ENCODE peak calls at places on chromosomes 4 and X, in nine cellular contexts. B is HT1080; P is T-cell; V is stimulated activated CD8-positive, alpha-beta memory T cell treated with anti-CD3 and anti-CD28 coated beads, Interleukin-7, amount 100 ng/mL, for 24 hours; U is left ventricle myocardium inferior; Q is GM23248; Y is tibial artery; L is ascending aorta; K is T follicular helper cell. N is an unnamed sample.

GRCh38 chr4:185183622-185184281 is 20.0 kb downstream of the CFAP97 start:
- DNase-seq in L (no peak), B (peak), V (peak), K (peak), U (peak), Y (peak), P (peak), Q (peak), N (no peak)

GRCh38 chr4:17504081-17504480 is 7.8 kb downstream of the QDPR start:
- DNase-seq in P (no peak), V (no peak), Q (no peak), U (no peak), L (no peak), K (no peak), Y (no peak), B (no peak), N (no peak)

GRCh38 chrX:2450681-2451080 is 50.1 kb downstream of the DHRSX start:
- DNase-seq in K (no peak), B (no peak), Y (no peak), V (no peak), U (no peak), P (no peak), L (no peak), Q (no peak), N (no peak)

GRCh38 chr4:79917246-79917645 is 155.8 kb downstream of the ANTXR2 start:
- DNase-seq in K (peak), U (no peak), Y (no peak), Q (peak), V (peak), L (no peak), P (peak), B (peak), N (peak)

GRCh38 chr4:53622739-53623151 is 31.5 kb upstream of the LNX1 start:
- DNase-seq in V (no peak), B (no peak), K (no peak), Q (peak), P (no peak), Y (peak), L (no peak), U (no peak), N (no peak)

GRCh38 chr4:104395219-104395618 is 99.5 kb downstream of the CXXC4 start:
- DNase-seq in Q (no peak), Y (no peak), B (no peak), V (no peak), P (no peak), K (no peak), L (no peak), U (no peak), N (no peak)

GRCh38 chrX:100648601-100649417 is 4.8 kb downstream of the SRPX2 start:
- DNase-seq in K (no peak), L (no peak), V (no peak), P (no peak), Y (no peak), U (peak), B (no peak), Q (peak), N (no peak)

GRCh38 chrX:13376857-13377441 is 57.1 kb upstream of the ATXN3L start:
- DNase-seq in L (no peak), B (peak), U (no peak), V (no peak), Y (no peak), K (no peak), P (no peak), Q (peak), N (no peak)

GRCh38 chrX:634306-634958 is 3.8 kb downstream of the SHOX start:
- DNase-seq in U (no peak), P (no peak), V (no peak), Y (no peak), L (no peak), B (no peak), K (no peak), Q (no peak), N (no peak)

GRCh38 chrX:2484721-2485459 is 15.9 kb downstream of the DHRSX start:
- DNase-seq in U (no peak), P (no peak), Q (peak), B (no peak), Y (peak), K (no peak), L (no peak), V (no peak), N (no peak)

GRCh38 chrX:138191998-138192397 is 519.5 kb downstream of the FGF13 start:
- DNase-seq in Y (no peak), Q (peak), K (no peak), P (no peak), U (no peak), V (no peak), B (no peak), L (no peak), N (peak)

GRCh38 chr4:76960014-76960413 is 10.5 kb downstream of the SEPTIN11 start:
- DNase-seq in U (no peak), L (no peak), V (no peak), Q (peak), Y (no peak), B (no peak), K (no peak), P (no peak), N (no peak)

GRCh38 chrX:26922278-26922677 is 540.9 kb downstream of the PPP4R3C start:
- DNase-seq in L (no peak), U (no peak), V (no peak), Y (no peak), B (peak), K (no peak), Q (peak), P (no peak), N (no peak)

GRCh38 chrX:47751670-47752069 is 85.0 kb upstream of the ZNF81 start:
- DNase-seq in L (no peak), U (peak), Q (peak), B (peak), V (no peak), Y (no peak), P (no peak), K (peak), N (peak)

GRCh38 chrX:110346681-110347080 is 12.0 kb upstream of the RTL9 start:
- DNase-seq in V (no peak), K (no peak), U (peak), Y (no peak), Q (no peak), L (no peak), P (no peak), B (no peak), N (peak)

GRCh38 chr4:41432889-41433288 is 105.1 kb upstream of the LIMCH1 start:
- DNase-seq in Q (peak), P (no peak), Y (no peak), U (no peak), V (no peak), B (peak), L (no peak), K (no peak), N (peak)

GRCh38 chrX:10470009-10470408 is 150.4 kb downstream of the MID1 start:
- DNase-seq in V (no peak), P (no peak), K (no peak), B (no peak), L (no peak), Q (peak), Y (no peak), U (no peak), N (no peak)

GRCh38 chr4:120753854-120754253 is 168.7 kb downstream of the PRDM5 start:
- DNase-seq in U (no peak), K (no peak), Q (no peak), B (no peak), P (no peak), V (no peak), L (no peak), Y (no peak), N (no peak)

GRCh38 chrX:23667239-23668177 is at the start of gene PRDX4:
- DNase-seq in V (peak), U (peak), Q (peak), Y (peak), K (peak), L (peak), B (peak), P (peak), N (peak)

GRCh38 chr4:106201373-106201772 is 114.6 kb downstream of the TBCK start:
- DNase-seq in P (no peak), B (no peak), L (no peak), Y (no peak), K (no peak), V (no peak), Q (peak), U (no peak), N (no peak)

GRCh38 chr4:137711502-137711901 is 179.2 kb upstream of the PCDH18 start:
- DNase-seq in L (no peak), K (no peak), Q (no peak), B (no peak), U (no peak), Y (no peak), V (no peak), P (no peak), N (no peak)

GRCh38 chr4:81069706-81070331 is 39.3 kb downstream of the BMP3 start:
- DNase-seq in U (peak), P (peak), Y (peak), B (peak), Q (peak), L (no peak), V (peak), K (peak), N (peak)

GRCh38 chrX:150062292-150063137 is 124.2 kb upstream of the EOLA2 start:
- DNase-seq in Y (peak), U (peak), B (peak), K (no peak), Q (peak), V (no peak), L (no peak), P (no peak), N (no peak)

GRCh38 chrX:21926527-21927278 is 13.8 kb upstream of the SMS start:
- DNase-seq in Y (no peak), Q (peak), U (no peak), K (no peak), L (no peak), P (no peak), V (no peak), B (peak), N (no peak)

GRCh38 chr4:8861576-8862279 is 9.9 kb downstream of the HMX1 start:
- DNase-seq in L (no peak), Q (no peak), B (no peak), V (no peak), U (no peak), P (no peak), K (no peak), Y (no peak), N (no peak)

GRCh38 chr4:146654648-146654975 is 15.9 kb downstream of the POU4F2 start:
- DNase-seq in B (no peak), L (no peak), K (no peak), P (no peak), U (no peak), Q (no peak), V (no peak), Y (no peak), N (no peak)

GRCh38 chr4:139675651-139676050 is 10.0 kb downstream of the MGST2 start:
- DNase-seq in L (no peak), K (no peak), U (no peak), Y (no peak), B (no peak), P (no peak), V (no peak), Q (no peak), N (no peak)

GRCh38 chrX:121308276-121308805 is 260.9 kb downstream of the GLUD2 start:
- DNase-seq in Y (peak), K (no peak), B (peak), L (no peak), U (no peak), P (no peak), Q (peak), V (peak), N (no peak)

GRCh38 chr4:100348472-100348871 is 158.2 kb upstream of the DDIT4L start:
- DNase-seq in Y (no peak), Q (peak), P (no peak), U (no peak), B (peak), V (no peak), K (no peak), L (no peak), N (no peak)

GRCh38 chrX:15834827-15835595 is 19.6 kb downstream of the AP1S2 start:
- DNase-seq in B (no peak), L (no peak), V (no peak), P (no peak), U (no peak), Y (no peak), K (no peak), Q (no peak), N (no peak)

GRCh38 chrX:5681159-5681558 is 547.5 kb downstream of the NLGN4X start:
- DNase-seq in V (no peak), Q (no peak), U (no peak), Y (no peak), B (peak), L (no peak), P (no peak), K (no peak), N (no peak)

GRCh38 chrX:2495595-2495994 is 5.2 kb downstream of the DHRSX start:
- DNase-seq in Y (no peak), Q (no peak), B (no peak), K (no peak), U (no peak), L (no peak), V (no peak), P (no peak), N (no peak)

GRCh38 chr4:128379860-128380259 is 92.2 kb upstream of the PGRMC2 start:
- DNase-seq in P (no peak), L (no peak), Q (peak), U (peak), Y (no peak), V (no peak), K (no peak), B (peak), N (no peak)

GRCh38 chr4:1449833-1450741 is 43.8 kb upstream of the NKX1-1 start:
- DNase-seq in Q (no peak), U (no peak), Y (no peak), P (no peak), V (no peak), K (no peak), L (peak), B (no peak), N (no peak)

GRCh38 chrX:40550069-40550468 is 30.7 kb upstream of the ATP6AP2 start:
- DNase-seq in K (no peak), U (no peak), V (no peak), Y (no peak), L (no peak), B (no peak), Q (no peak), P (no peak), N (no peak)